ENCODE peak calls at places on chromosomes 6 and 20, in seven cellular contexts. H is lower lobe of right lung, N is sigmoid colon, G is uterus, Q is neuronal stem cell, X is fibroblast of lung, W is aorta. U is an unnamed sample.
A peak's percentile ranks its signal among the peaks of the same experiment; 100 is the strongest.

GRCh38 chr20:3652217-3652616 is 11.0 kb downstream of the GFRA4 start:
- DNase-seq in H (no peak), N (no peak), G (no peak), Q (no peak), X (no peak), W (no peak), U (no peak)

GRCh38 chr20:50196248-50196647 is 5.6 kb downstream of the CEBPB start:
- DNase-seq in H (no peak), N (peak; percentile 72), G (no peak), Q (no peak), X (no peak), W (no peak), U (no peak)

GRCh38 chr6:41813469-41813868 is 26.0 kb downstream of the TOMM6 start:
- DNase-seq in H (no peak), N (no peak), G (no peak), Q (no peak), X (no peak), W (no peak), U (no peak)

GRCh38 chr6:160063771-160064413 is 57.7 kb upstream of the SLC22A1 start:
- DNase-seq in H (no peak), N (no peak), G (no peak), Q (no peak), X (no peak), W (no peak), U (no peak)

GRCh38 chr6:57432919-57433684 is 115.7 kb downstream of the PRIM2 start:
- DNase-seq in H (no peak), N (no peak), G (no peak), Q (no peak), X (peak; percentile 10), W (no peak), U (no peak)

GRCh38 chr20:2421247-2421646 is 40.5 kb downstream of the TGM6 start:
- DNase-seq in H (no peak), N (no peak), G (no peak), Q (no peak), X (peak; percentile 1), W (no peak), U (no peak)

GRCh38 chr6:162056745-162057144 is 670.8 kb downstream of the PRKN start:
- DNase-seq in H (no peak), N (no peak), G (no peak), Q (no peak), X (peak; percentile 55), W (no peak), U (peak; percentile 53)

GRCh38 chr6:16743661-16744210 is 17.5 kb downstream of the ATXN1 start:
- DNase-seq in H (peak; percentile 54), N (no peak), G (no peak), Q (no peak), X (no peak), W (no peak), U (no peak)

GRCh38 chr6:105452924-105453756 is 50.3 kb upstream of the PREP start:
- DNase-seq in H (peak; percentile 51), N (no peak), G (no peak), Q (no peak), X (no peak), W (no peak), U (peak; percentile 47)

GRCh38 chr6:41705996-41706835 is 29.2 kb downstream of the TFEB start:
- DNase-seq in H (peak; percentile 86), N (peak; percentile 93), G (peak; percentile 70), Q (peak; percentile 52), X (peak; percentile 68), W (peak; percentile 94), U (peak; percentile 92)

GRCh38 chr6:148516116-148517016 is 173.7 kb downstream of the SASH1 start:
- DNase-seq in H (no peak), N (no peak), G (no peak), Q (no peak), X (no peak), W (no peak), U (no peak)

GRCh38 chr6:29516108-29516507 is 28.4 kb upstream of the MAS1L start:
- DNase-seq in H (no peak), N (no peak), G (no peak), Q (no peak), X (peak; percentile 5), W (no peak), U (no peak)

GRCh38 chr6:35419431-35419830 is 32.7 kb upstream of the FANCE start:
- DNase-seq in H (no peak), N (no peak), G (no peak), Q (no peak), X (peak; percentile 91), W (no peak), U (no peak)

GRCh38 chr6:15132854-15133670 is 112.8 kb upstream of the JARID2 start:
- DNase-seq in H (no peak), N (peak; percentile 55), G (peak; percentile 19), Q (no peak), X (peak; percentile 48), W (no peak), U (no peak)

GRCh38 chr6:107173779-107174178 is 58.5 kb upstream of the BEND3 start:
- DNase-seq in H (no peak), N (no peak), G (no peak), Q (no peak), X (peak; percentile 11), W (no peak), U (no peak)

GRCh38 chr20:58235010-58235409 is 6.6 kb upstream of the ANKRD60 start:
- DNase-seq in H (no peak), N (no peak), G (no peak), Q (no peak), X (no peak), W (no peak), U (no peak)

GRCh38 chr20:58237318-58238182 is 9.1 kb upstream of the ANKRD60 start:
- DNase-seq in H (no peak), N (no peak), G (no peak), Q (no peak), X (peak; percentile 72), W (no peak), U (no peak)

GRCh38 chr20:58239216-58239615 is 10.8 kb upstream of the ANKRD60 start:
- DNase-seq in H (no peak), N (no peak), G (no peak), Q (no peak), X (no peak), W (no peak), U (no peak)

GRCh38 chr20:58238490-58238889 is 10.0 kb upstream of the ANKRD60 start:
- DNase-seq in H (no peak), N (no peak), G (no peak), Q (no peak), X (no peak), W (no peak), U (no peak)

GRCh38 chr20:58236612-58237317 is 8.3 kb upstream of the ANKRD60 start:
- DNase-seq in H (peak; percentile 83), N (peak; percentile 77), G (peak; percentile 73), Q (peak; percentile 61), X (peak; percentile 63), W (peak; percentile 93), U (peak; percentile 87)
- H3K4me3 ChIP-seq in H (peak overlapping the region; percentile 56), N (peak overlapping the region; percentile 15), G (peak overlapping the region; percentile 20), Q (no peak overlapping the region), X (peak overlapping the region; percentile 64), W (peak overlapping the region; percentile 64), U (peak overlapping the region; percentile 52)

DNA sequence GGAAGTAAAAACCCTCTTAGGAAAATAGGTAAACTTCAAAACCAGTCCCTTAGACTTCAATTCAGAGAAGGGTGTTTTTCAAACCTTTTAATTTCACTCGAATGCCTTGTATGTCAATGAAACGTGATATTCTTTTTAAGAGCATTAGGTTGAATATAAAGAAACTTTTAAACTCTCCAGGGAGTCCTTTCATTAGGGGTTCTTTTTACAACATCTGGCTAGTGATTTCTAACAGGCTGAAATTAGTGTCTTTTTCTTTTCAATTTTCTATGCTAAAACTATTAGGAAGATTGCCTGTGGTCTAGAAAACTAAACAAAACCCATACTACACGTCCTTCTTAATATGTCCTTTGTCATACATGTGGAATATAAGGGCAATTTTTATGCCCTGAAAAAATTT is 569.7 kb upstream of the CITED2 start:
- DNase-seq in H (no peak), N (no peak), G (no peak), Q (no peak), X (no peak), W (no peak), U (no peak)
- H3K27ac ChIP-seq in H (no peak overlapping the region), N (no peak overlapping the region), G (peak overlapping the region; percentile 64), Q (no peak overlapping the region), X (peak overlapping the region; percentile 22), W (no peak overlapping the region), U (no peak overlapping the region)

GRCh38 chr20:46139243-46139889 is 21.3 kb downstream of the CD40 start:
- DNase-seq in H (no peak), N (no peak), G (no peak), Q (no peak), X (no peak), W (no peak), U (no peak)

GRCh38 chr20:46133886-46134654 is 16.0 kb downstream of the CD40 start:
- DNase-seq in H (no peak), N (no peak), G (no peak), Q (no peak), X (no peak), W (peak; percentile 24), U (no peak)

GRCh38 chr20:46137816-46138215 is 19.7 kb downstream of the CD40 start:
- DNase-seq in H (no peak), N (no peak), G (no peak), Q (no peak), X (no peak), W (no peak), U (no peak)

GRCh38 chr20:46134716-46135115 is 16.6 kb downstream of the CD40 start:
- DNase-seq in H (no peak), N (no peak), G (no peak), Q (no peak), X (no peak), W (peak; percentile 51), U (no peak)

DNA sequence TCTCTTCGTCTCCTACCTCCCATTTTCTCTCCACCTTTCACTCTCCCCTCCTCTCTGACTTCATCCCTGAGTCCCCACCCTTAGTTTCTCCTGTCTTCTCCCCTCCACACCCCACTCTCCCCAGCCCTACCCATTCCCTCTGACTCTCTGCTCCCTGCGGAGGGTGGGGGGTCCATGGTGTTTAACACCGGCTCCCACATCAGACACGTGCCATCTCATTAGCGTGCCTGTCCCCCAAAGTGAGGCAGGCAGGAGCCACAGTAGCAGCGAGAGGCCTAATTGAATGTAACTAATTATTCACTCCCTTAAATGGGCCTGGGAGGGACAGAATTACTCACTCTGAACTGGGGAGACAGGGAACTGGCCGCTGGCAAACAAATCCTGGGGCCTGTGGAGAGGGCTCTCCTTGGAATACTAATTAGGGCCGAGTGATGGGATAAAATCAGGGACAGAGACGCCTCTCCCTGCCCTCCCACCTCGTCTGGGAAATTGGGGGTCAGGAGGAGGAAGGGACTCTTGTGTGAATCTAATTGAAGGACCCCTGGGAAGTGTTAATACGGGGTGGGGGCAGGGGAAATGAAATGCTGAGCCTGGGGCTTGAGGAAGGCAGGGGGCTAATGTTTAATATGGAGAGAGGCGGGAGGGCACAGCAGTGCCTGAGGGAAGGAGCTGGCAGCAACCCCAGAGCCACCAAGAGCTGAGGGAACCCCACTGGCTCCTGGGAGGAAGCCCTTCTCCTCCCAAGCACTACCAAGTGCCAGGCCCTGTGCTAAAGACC is 17.9 kb downstream of the CD40 start:
- DNase-seq in H (no peak), N (no peak), G (no peak), Q (peak; percentile 45), X (no peak), W (no peak), U (no peak)
- H3K4me3 ChIP-seq in H (no peak overlapping the region), N (no peak overlapping the region), G (no peak overlapping the region), Q (peak overlapping the region; percentile 2), X (no peak overlapping the region), W (no peak overlapping the region), U (no peak overlapping the region)

DNA sequence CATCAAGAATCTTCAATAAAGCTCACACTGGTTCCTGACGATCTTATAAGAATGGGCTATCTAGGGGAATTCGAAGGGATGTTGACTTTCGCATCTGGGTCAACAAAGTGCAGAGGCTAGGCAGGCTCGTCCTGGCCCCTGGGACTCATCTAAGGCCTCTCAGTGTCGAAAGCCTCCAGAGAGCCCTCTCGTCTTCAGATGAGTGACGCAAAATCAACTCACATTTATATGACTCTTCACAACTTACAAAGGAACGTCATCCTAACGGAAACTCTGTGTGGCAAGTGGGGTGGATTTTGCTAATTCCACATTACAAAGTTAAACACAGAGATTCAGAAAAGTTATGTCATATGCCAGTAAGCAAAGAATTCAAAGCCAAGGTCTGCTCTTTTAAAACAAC is 270.5 kb upstream of the EXOC2 start:
- DNase-seq in H (no peak), N (no peak), G (no peak), Q (no peak), X (no peak), W (no peak), U (no peak)
- H3K27ac ChIP-seq in H (no peak overlapping the region), N (no peak overlapping the region), G (no peak overlapping the region), Q (no peak overlapping the region), X (no peak overlapping the region), W (no peak overlapping the region), U (no peak overlapping the region)